ENCODE peak calls at places on chromosomes 12 and 14, in six cellular contexts. One of them, this sample, is unnamed.

GRCh38 chr14:94334837-94335236 is 11.7 kb upstream of the SERPINA6 start:
- DNase-seq in ovary: no peak
- DNase-seq in cardiac muscle cell: no peak
- DNase-seq in body of pancreas: no peak
- DNase-seq in upper lobe of right lung: no peak
- DNase-seq in AG10803: no peak
- DNase-seq in this sample: no peak

GRCh38 chr14:52267501-52268190 is at the start of gene PTGDR:
- DNase-seq in AG10803: no peak
- DNase-seq in upper lobe of right lung: peak
- DNase-seq in body of pancreas: peak
- DNase-seq in cardiac muscle cell: peak
- DNase-seq in ovary: no peak
- DNase-seq in this sample: peak

GRCh38 chr14:104293851-104294627 is 155.7 kb downstream of the KIF26A start:
- DNase-seq in AG10803: no peak
- DNase-seq in upper lobe of right lung: peak
- DNase-seq in cardiac muscle cell: no peak
- DNase-seq in ovary: peak
- DNase-seq in body of pancreas: no peak
- DNase-seq in this sample: no peak

GRCh38 chr12:47894068-47894467 is 10.7 kb downstream of the VDR start:
- DNase-seq in cardiac muscle cell: no peak
- DNase-seq in body of pancreas: no peak
- DNase-seq in AG10803: no peak
- DNase-seq in upper lobe of right lung: no peak
- DNase-seq in ovary: no peak
- DNase-seq in this sample: no peak

GRCh38 chr12:124862768-124863408 is 776 bp downstream of the SCARB1 start:
- DNase-seq in ovary: no peak
- DNase-seq in upper lobe of right lung: no peak
- DNase-seq in cardiac muscle cell: peak
- DNase-seq in body of pancreas: no peak
- DNase-seq in AG10803: peak
- DNase-seq in this sample: no peak

GRCh38 chr12:6426882-6427671 is 17.7 kb upstream of the CD27 start:
- DNase-seq in body of pancreas: no peak
- DNase-seq in upper lobe of right lung: no peak
- DNase-seq in ovary: no peak
- DNase-seq in cardiac muscle cell: no peak
- DNase-seq in AG10803: no peak
- DNase-seq in this sample: no peak

GRCh38 chr12:54394281-54394719 is 9.8 kb upstream of the ZNF385A start:
- DNase-seq in ovary: no peak
- DNase-seq in body of pancreas: peak
- DNase-seq in AG10803: peak
- DNase-seq in upper lobe of right lung: no peak
- DNase-seq in cardiac muscle cell: peak
- DNase-seq in this sample: peak

GRCh38 chr12:6382371-6382770 is 1.6 kb upstream of the LTBR start:
- DNase-seq in upper lobe of right lung: no peak
- DNase-seq in body of pancreas: no peak
- DNase-seq in AG10803: no peak
- DNase-seq in ovary: no peak
- DNase-seq in cardiac muscle cell: no peak
- DNase-seq in this sample: no peak

GRCh38 chr12:132208153-132208823 is 64.0 kb downstream of the NOC4L start:
- DNase-seq in body of pancreas: no peak
- DNase-seq in cardiac muscle cell: no peak
- DNase-seq in ovary: no peak
- DNase-seq in upper lobe of right lung: peak
- DNase-seq in AG10803: no peak
- DNase-seq in this sample: no peak

GRCh38 chr12:120649442-120650248 is 9.2 kb downstream of the CABP1 start:
- DNase-seq in AG10803: no peak
- DNase-seq in cardiac muscle cell: no peak
- DNase-seq in ovary: no peak
- DNase-seq in body of pancreas: no peak
- DNase-seq in upper lobe of right lung: no peak
- DNase-seq in this sample: peak
- TF ChIP-seq CTCF in AG10803: no peak
- TF ChIP-seq CTCF in cardiac muscle cell: no peak
- TF ChIP-seq CTCF in ovary: no peak
- TF ChIP-seq CTCF in body of pancreas: no peak
- TF ChIP-seq CTCF in upper lobe of right lung: peak
- TF ChIP-seq CTCF in this sample: no peak

DNA sequence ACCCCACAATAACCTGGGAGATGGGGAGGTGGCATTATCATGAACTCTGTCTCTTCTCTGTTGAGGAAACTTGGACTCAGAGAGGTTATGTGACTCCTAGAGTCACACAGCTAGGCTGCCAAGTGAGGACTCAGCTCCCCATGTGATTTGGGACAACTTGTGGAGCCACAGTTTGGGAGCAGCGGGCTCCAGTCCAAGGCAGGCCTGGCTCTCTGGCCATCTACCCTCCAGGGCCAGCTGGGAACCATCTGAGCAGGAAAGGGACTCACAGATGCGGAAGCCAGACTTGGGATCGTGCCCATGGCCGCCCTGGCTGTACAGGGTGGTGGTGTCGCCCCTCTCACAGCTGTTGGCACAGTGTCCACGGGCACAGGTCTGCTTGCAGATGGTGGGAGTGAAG is 59.1 kb downstream of the ISCA2 start:
- DNase-seq in AG10803: peak
- DNase-seq in body of pancreas: peak
- DNase-seq in cardiac muscle cell: no peak
- DNase-seq in upper lobe of right lung: peak
- DNase-seq in ovary: peak
- DNase-seq in this sample: peak
- H3K4me3 ChIP-seq in AG10803: no peak
- H3K4me3 ChIP-seq in body of pancreas: no peak
- H3K4me3 ChIP-seq in cardiac muscle cell: no peak
- H3K4me3 ChIP-seq in upper lobe of right lung: no peak
- H3K4me3 ChIP-seq in ovary: no peak
- H3K4me3 ChIP-seq in this sample: no peak

GRCh38 chr12:115891551-115891950 is 385.9 kb downstream of the MED13L start:
- DNase-seq in ovary: no peak
- DNase-seq in upper lobe of right lung: no peak
- DNase-seq in cardiac muscle cell: no peak
- DNase-seq in body of pancreas: no peak
- DNase-seq in AG10803: no peak
- DNase-seq in this sample: no peak

GRCh38 chr12:115897718-115898117 is 379.8 kb downstream of the MED13L start:
- DNase-seq in ovary: no peak
- DNase-seq in upper lobe of right lung: no peak
- DNase-seq in AG10803: peak
- DNase-seq in cardiac muscle cell: no peak
- DNase-seq in body of pancreas: no peak
- DNase-seq in this sample: no peak

GRCh38 chr12:115898670-115899069 is 378.8 kb downstream of the MED13L start:
- DNase-seq in cardiac muscle cell: no peak
- DNase-seq in AG10803: peak
- DNase-seq in ovary: no peak
- DNase-seq in body of pancreas: no peak
- DNase-seq in upper lobe of right lung: no peak
- DNase-seq in this sample: no peak

GRCh38 chr12:115895247-115895646 is 382.2 kb downstream of the MED13L start:
- DNase-seq in body of pancreas: no peak
- DNase-seq in AG10803: no peak
- DNase-seq in ovary: no peak
- DNase-seq in upper lobe of right lung: no peak
- DNase-seq in cardiac muscle cell: no peak
- DNase-seq in this sample: no peak
- TF ChIP-seq CTCF in body of pancreas: no peak
- TF ChIP-seq CTCF in AG10803: peak
- TF ChIP-seq CTCF in ovary: no peak
- TF ChIP-seq CTCF in upper lobe of right lung: no peak
- TF ChIP-seq CTCF in cardiac muscle cell: peak
- TF ChIP-seq CTCF in this sample: no peak

DNA sequence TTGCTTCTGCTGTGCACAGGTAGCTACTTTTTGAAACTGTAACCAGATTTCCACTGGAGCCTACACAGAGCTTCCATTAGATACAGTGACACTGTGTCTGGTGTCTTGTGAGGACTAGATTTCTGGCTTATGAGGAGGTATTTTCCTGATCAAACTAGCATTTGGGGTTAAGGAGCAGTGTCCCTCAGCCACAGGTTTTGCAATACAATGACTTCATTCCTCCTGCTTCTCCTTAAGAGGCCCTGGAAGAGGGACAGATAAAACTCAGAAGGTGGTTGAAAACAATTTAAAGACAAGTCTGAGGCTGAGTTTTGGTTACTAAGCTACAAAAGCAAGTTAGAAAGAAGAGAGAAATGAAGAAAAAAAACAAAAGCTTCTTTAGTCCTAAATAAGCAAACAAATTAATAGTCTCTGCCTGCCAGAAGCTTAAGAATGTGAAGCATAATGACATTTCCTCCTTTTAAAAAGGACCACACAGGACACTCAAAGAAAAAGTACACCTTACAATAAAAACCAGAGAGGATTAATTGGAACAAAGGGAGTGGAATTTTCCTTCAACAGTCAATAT is 53.0 kb downstream of the PKP2 start:
- DNase-seq in upper lobe of right lung: no peak
- DNase-seq in AG10803: no peak
- DNase-seq in cardiac muscle cell: no peak
- DNase-seq in ovary: no peak
- DNase-seq in body of pancreas: no peak
- DNase-seq in this sample: no peak
- H3K4me3 ChIP-seq in upper lobe of right lung: no peak
- H3K4me3 ChIP-seq in AG10803: no peak
- H3K4me3 ChIP-seq in cardiac muscle cell: no peak
- H3K4me3 ChIP-seq in ovary: no peak
- H3K4me3 ChIP-seq in body of pancreas: no peak
- H3K4me3 ChIP-seq in this sample: no peak

This sample was measured in heart left ventricle.